ENCODE peak calls at places on chromosomes 7 and 10, in seven cellular contexts. B is upper lobe of right lung, E is thoracic aorta, D is NT2/D1, Q is dorsolateral prefrontal cortex, O is AG04450, R is heart left ventricle. K is an unnamed sample.

GRCh38 chr10:29736325-29737208 is 101.8 kb upstream of the SVIL start:
- DNase-seq in D (no peak), O (no peak), E (no peak), Q (peak; percentile 8), B (peak; percentile 88), R (peak; percentile 76), K (peak; percentile 88)

GRCh38 chr7:24829787-24830186 is 72.5 kb upstream of the GSDME start:
- DNase-seq in E (no peak), D (no peak), O (no peak), Q (no peak), B (no peak), R (no peak), K (no peak)

GRCh38 chr10:80323298-80323697 is 33.3 kb downstream of the DYDC1 start:
- DNase-seq in R (no peak), Q (no peak), D (no peak), B (no peak), O (no peak), E (no peak), K (no peak)

GRCh38 chr10:23171232-23171876 is 20.8 kb upstream of the PTF1A start:
- DNase-seq in O (no peak), D (no peak), R (no peak), E (no peak), Q (no peak), B (no peak), K (peak; percentile 91)

GRCh38 chr10:115814542-115814941 is 458.5 kb downstream of the GFRA1 start:
- DNase-seq in E (no peak), O (no peak), R (no peak), B (no peak), Q (no peak), D (no peak), K (no peak)

GRCh38 chr7:129332354-129333056 is 101.7 kb upstream of the STRIP2 start:
- DNase-seq in E (no peak), R (no peak), O (peak; percentile 66), B (no peak), D (no peak), Q (no peak), K (no peak)

GRCh38 chr10:46527241-46527811 is 29.1 kb downstream of the GPRIN2 start:
- DNase-seq in O (no peak), Q (no peak), R (no peak), B (peak; percentile 68), E (no peak), D (no peak), K (peak; percentile 46)

GRCh38 chr10:132511692-132512442 is 25.7 kb upstream of the INPP5A start:
- DNase-seq in E (no peak), R (peak; percentile 18), D (no peak), O (no peak), Q (no peak), B (no peak), K (no peak)

GRCh38 chr7:143002106-143002505 is 24.8 kb downstream of the OR9A2 start:
- DNase-seq in O (no peak), B (no peak), R (no peak), D (peak; percentile 15), Q (no peak), E (no peak), K (no peak)

GRCh38 chr10:86693721-86694369 is 25.5 kb downstream of the LDB3 start:
- DNase-seq in O (no peak), R (no peak), Q (no peak), B (no peak), E (no peak), D (peak; percentile 35), K (peak; percentile 85)

GRCh38 chr7:44282601-44283171 is 42.7 kb downstream of the CAMK2B start:
- DNase-seq in B (peak; percentile 57), O (no peak), D (no peak), Q (peak; percentile 5), E (no peak), R (peak; percentile 13), K (peak; percentile 38)

GRCh38 chr7:17613338-17614041 is 315.0 kb downstream of the AHR start:
- DNase-seq in O (no peak), D (no peak), Q (no peak), B (no peak), E (no peak), R (no peak), K (no peak)

GRCh38 chr7:126700807-126701604 is 551.7 kb downstream of the GRM8 start:
- DNase-seq in R (no peak), E (no peak), D (peak; percentile 46), Q (peak; percentile 16), O (peak; percentile 41), B (no peak), K (peak; percentile 84)

GRCh38 chr7:148883233-148884048 is 650 bp downstream of the EZH2 start:
- DNase-seq in B (peak; percentile 78), E (no peak), Q (peak; percentile 22), D (no peak), O (no peak), R (peak; percentile 42), K (peak; percentile 67)

GRCh38 chr7:93720106-93720505 is 145.6 kb upstream of the CALCR start:
- DNase-seq in Q (no peak), O (no peak), E (no peak), B (no peak), D (no peak), R (no peak), K (no peak)

GRCh38 chr7:75879771-75880184 is 944 bp downstream of the RHBDD2 start:
- DNase-seq in Q (no peak), D (no peak), B (no peak), R (no peak), E (no peak), O (no peak), K (no peak)
- H3K4me3 ChIP-seq in Q (peak overlapping the region; percentile 98), D (peak overlapping the region; percentile 90), B (peak overlapping the region; percentile 99), R (peak overlapping the region; percentile 98), E (peak overlapping the region; percentile 91), O (peak overlapping the region; percentile 97), K (peak overlapping the region; percentile 92)

GRCh38 chr7:70598976-70599375 is 533.0 kb upstream of the GALNT17 start:
- DNase-seq in Q (no peak), B (no peak), O (no peak), D (no peak), E (no peak), R (no peak), K (no peak)

GRCh38 chr7:70599446-70600190 is 532.3 kb upstream of the GALNT17 start:
- DNase-seq in B (no peak), Q (no peak), D (no peak), E (no peak), O (no peak), R (no peak), K (no peak)

GRCh38 chr7:70596575-70596891 is 535.4 kb upstream of the GALNT17 start:
- DNase-seq in O (no peak), E (no peak), B (no peak), R (no peak), Q (no peak), D (no peak), K (no peak)

GRCh38 chr7:70595741-70596574 is 536.0 kb upstream of the GALNT17 start:
- DNase-seq in R (no peak), Q (no peak), D (no peak), E (no peak), B (no peak), O (no peak), K (peak; percentile 86)

DNA sequence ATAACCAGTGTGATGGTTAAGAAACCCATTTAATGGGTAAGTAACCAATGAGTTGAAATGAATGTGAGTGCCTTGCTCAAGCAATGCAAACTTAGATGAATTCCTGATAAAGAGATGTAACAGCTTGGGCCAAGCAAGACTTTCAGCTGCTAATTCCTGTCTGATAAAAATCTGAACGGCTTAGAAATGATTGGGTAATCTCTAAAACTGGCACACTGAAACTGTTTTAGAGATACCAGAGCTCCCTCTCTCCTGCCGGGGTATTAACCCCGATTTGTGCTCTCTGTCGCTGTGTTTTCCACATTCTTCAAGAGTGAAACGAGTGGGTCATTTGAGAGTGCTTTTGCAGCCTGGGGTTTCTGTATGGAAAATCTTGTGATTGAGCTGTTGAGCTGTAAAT is 534.9 kb upstream of the GALNT17 start:
- DNase-seq in E (no peak), R (no peak), D (no peak), Q (no peak), O (no peak), B (no peak), K (no peak)
- H3K27me3 ChIP-seq in E (no peaks in the 10 kb centered on the region), R (peaks cover 7% of the 10 kb centered on the region), D (peaks cover 43% of the 10 kb centered on the region), Q (no peaks in the 10 kb centered on the region), O (peaks cover 27% of the 10 kb centered on the region), B (peaks cover 10% of the 10 kb centered on the region), K (peaks cover 62% of the 10 kb centered on the region)

GRCh38 chr10:117162093-117163021 is 24.3 kb upstream of the VAX1 start:
- DNase-seq in R (no peak), B (no peak), E (no peak), O (no peak), Q (no peak), D (no peak), K (no peak)

GRCh38 chr10:117163061-117163953 is 25.2 kb upstream of the VAX1 start:
- DNase-seq in D (no peak), B (no peak), R (no peak), O (no peak), E (no peak), Q (peak; percentile 49), K (peak; percentile 94)

GRCh38 chr10:117165557-117166419 is 27.7 kb upstream of the VAX1 start:
- DNase-seq in Q (peak; percentile 60), R (no peak), B (peak; percentile 75), O (no peak), D (peak; percentile 59), E (no peak), K (peak; percentile 95)

GRCh38 chr10:117164878-117165556 is 26.9 kb upstream of the VAX1 start:
- DNase-seq in B (no peak), D (no peak), E (no peak), Q (no peak), R (no peak), O (no peak), K (peak; percentile 57)

GRCh38 chr10:117163954-117164292 is 25.9 kb upstream of the VAX1 start:
- DNase-seq in O (no peak), R (no peak), B (no peak), Q (no peak), D (no peak), E (no peak), K (no peak)
- H3K4me3 ChIP-seq in O (no peak overlapping the region), R (no peak overlapping the region), B (peak overlapping the region; percentile 3), Q (no peak overlapping the region), D (no peak overlapping the region), E (peak overlapping the region; percentile 41), K (no peak overlapping the region)

DNA sequence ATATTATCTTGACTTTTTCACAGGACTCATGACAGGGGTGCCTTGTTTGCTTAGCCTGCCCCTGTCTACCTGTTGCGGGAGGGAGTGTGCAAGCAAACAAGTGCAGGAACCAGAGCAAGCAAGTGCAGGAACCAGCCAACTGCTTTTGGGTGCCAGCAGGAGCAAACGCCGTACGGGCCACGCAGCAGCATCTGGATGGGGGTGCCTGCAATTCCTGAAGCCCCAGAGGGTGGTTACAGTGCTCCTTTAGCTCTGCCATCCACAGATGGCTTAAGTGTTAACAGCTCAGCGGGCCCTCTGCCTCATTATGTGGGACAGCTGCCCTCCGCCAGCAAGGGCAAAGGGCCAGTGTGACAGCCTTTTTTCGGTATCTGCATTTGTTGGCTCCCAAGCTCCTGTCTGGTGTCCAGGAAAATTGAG is 83.5 kb downstream of the MICU1 start:
- DNase-seq in B (no peak), E (no peak), Q (peak; percentile 5), R (peak; percentile 20), D (no peak), O (no peak), K (no peak)
- H3K27me3 ChIP-seq in B (no peaks in the 10 kb centered on the region), E (no peaks in the 10 kb centered on the region), Q (no peaks in the 10 kb centered on the region), R (no peaks in the 10 kb centered on the region), D (no peaks in the 10 kb centered on the region), O (no peaks in the 10 kb centered on the region), K (no peaks in the 10 kb centered on the region)

K was measured in endodermal cell.